ENCODE peak calls at places on chromosomes 3 and 15, in nine cellular contexts. One of them, this sample, is unnamed.

GRCh38 chr15:85142324-85142723 is 160.7 kb downstream of the PDE8A start:
- DNase-seq in activated CD4-positive, alpha-beta T cell treated with anti-CD3 and anti-CD28 coated beads, Interleukin-2, amount 50 U/mL, for 48 hours: no peak
- DNase-seq in stomach: no peak
- DNase-seq in naive thymus-derived CD4-positive, alpha-beta T cell: no peak
- DNase-seq in breast epithelium: no peak
- DNase-seq in germinal center: no peak
- DNase-seq in mesendoderm: no peak
- DNase-seq in cerebellar cortex: no peak
- DNase-seq in AG20443: no peak
- DNase-seq in this sample: no peak

GRCh38 chr3:45817788-45818523 is 21.6 kb upstream of the SLC6A20 start:
- DNase-seq in activated CD4-positive, alpha-beta T cell treated with anti-CD3 and anti-CD28 coated beads, Interleukin-2, amount 50 U/mL, for 48 hours: no peak
- DNase-seq in stomach: peak; percentile 57
- DNase-seq in naive thymus-derived CD4-positive, alpha-beta T cell: no peak
- DNase-seq in breast epithelium: no peak
- DNase-seq in germinal center: no peak
- DNase-seq in mesendoderm: no peak
- DNase-seq in cerebellar cortex: no peak
- DNase-seq in AG20443: peak; percentile 76
- DNase-seq in this sample: no peak

GRCh38 chr15:96321422-96322391 is 8.8 kb upstream of the NR2F2 start:
- DNase-seq in activated CD4-positive, alpha-beta T cell treated with anti-CD3 and anti-CD28 coated beads, Interleukin-2, amount 50 U/mL, for 48 hours: no peak
- DNase-seq in stomach: peak; percentile 54
- DNase-seq in naive thymus-derived CD4-positive, alpha-beta T cell: no peak
- DNase-seq in breast epithelium: no peak
- DNase-seq in germinal center: no peak
- DNase-seq in mesendoderm: peak; percentile 21
- DNase-seq in cerebellar cortex: no peak
- DNase-seq in AG20443: peak; percentile 57
- DNase-seq in this sample: no peak

GRCh38 chr15:84669726-84670125 is 11.7 kb upstream of the NMB start:
- DNase-seq in activated CD4-positive, alpha-beta T cell treated with anti-CD3 and anti-CD28 coated beads, Interleukin-2, amount 50 U/mL, for 48 hours: peak; percentile 67
- DNase-seq in stomach: no peak
- DNase-seq in naive thymus-derived CD4-positive, alpha-beta T cell: no peak
- DNase-seq in breast epithelium: no peak
- DNase-seq in germinal center: no peak
- DNase-seq in mesendoderm: no peak
- DNase-seq in cerebellar cortex: no peak
- DNase-seq in AG20443: peak; percentile 77
- DNase-seq in this sample: no peak

GRCh38 chr3:77906102-77906709 is 866.3 kb downstream of the ROBO2 start:
- DNase-seq in activated CD4-positive, alpha-beta T cell treated with anti-CD3 and anti-CD28 coated beads, Interleukin-2, amount 50 U/mL, for 48 hours: no peak
- DNase-seq in stomach: no peak
- DNase-seq in naive thymus-derived CD4-positive, alpha-beta T cell: no peak
- DNase-seq in breast epithelium: no peak
- DNase-seq in germinal center: no peak
- DNase-seq in mesendoderm: no peak
- DNase-seq in cerebellar cortex: no peak
- DNase-seq in AG20443: no peak
- DNase-seq in this sample: no peak

GRCh38 chr3:24145981-24146822 is 201.1 kb downstream of the NR1D2 start:
- DNase-seq in activated CD4-positive, alpha-beta T cell treated with anti-CD3 and anti-CD28 coated beads, Interleukin-2, amount 50 U/mL, for 48 hours: no peak
- DNase-seq in stomach: no peak
- DNase-seq in naive thymus-derived CD4-positive, alpha-beta T cell: no peak
- DNase-seq in breast epithelium: no peak
- DNase-seq in germinal center: no peak
- DNase-seq in mesendoderm: peak; percentile 64
- DNase-seq in cerebellar cortex: no peak
- DNase-seq in AG20443: peak; percentile 83
- DNase-seq in this sample: no peak

GRCh38 chr15:101148881-101149664 is 102.8 kb downstream of the CHSY1 start:
- DNase-seq in activated CD4-positive, alpha-beta T cell treated with anti-CD3 and anti-CD28 coated beads, Interleukin-2, amount 50 U/mL, for 48 hours: no peak
- DNase-seq in stomach: no peak
- DNase-seq in naive thymus-derived CD4-positive, alpha-beta T cell: no peak
- DNase-seq in breast epithelium: peak; percentile 15
- DNase-seq in germinal center: no peak
- DNase-seq in mesendoderm: peak; percentile 87
- DNase-seq in cerebellar cortex: no peak
- DNase-seq in AG20443: no peak
- DNase-seq in this sample: no peak

GRCh38 chr3:14425574-14426304 is 23.3 kb downstream of the SLC6A6 start:
- DNase-seq in activated CD4-positive, alpha-beta T cell treated with anti-CD3 and anti-CD28 coated beads, Interleukin-2, amount 50 U/mL, for 48 hours: peak; percentile 61
- DNase-seq in stomach: peak; percentile 66
- DNase-seq in naive thymus-derived CD4-positive, alpha-beta T cell: peak; percentile 16
- DNase-seq in breast epithelium: no peak
- DNase-seq in germinal center: peak; percentile 74
- DNase-seq in mesendoderm: no peak
- DNase-seq in cerebellar cortex: no peak
- DNase-seq in AG20443: no peak
- DNase-seq in this sample: no peak

GRCh38 chr3:35505181-35505580 is 134.1 kb upstream of the ARPP21 start:
- DNase-seq in activated CD4-positive, alpha-beta T cell treated with anti-CD3 and anti-CD28 coated beads, Interleukin-2, amount 50 U/mL, for 48 hours: no peak
- DNase-seq in stomach: peak; percentile 26
- DNase-seq in naive thymus-derived CD4-positive, alpha-beta T cell: no peak
- DNase-seq in breast epithelium: no peak
- DNase-seq in germinal center: no peak
- DNase-seq in mesendoderm: peak; percentile 98
- DNase-seq in cerebellar cortex: no peak
- DNase-seq in AG20443: no peak
- DNase-seq in this sample: no peak

GRCh38 chr3:30393079-30393478 is 213.3 kb upstream of the TGFBR2 start:
- DNase-seq in activated CD4-positive, alpha-beta T cell treated with anti-CD3 and anti-CD28 coated beads, Interleukin-2, amount 50 U/mL, for 48 hours: no peak
- DNase-seq in stomach: peak; percentile 41
- DNase-seq in naive thymus-derived CD4-positive, alpha-beta T cell: no peak
- DNase-seq in breast epithelium: no peak
- DNase-seq in germinal center: no peak
- DNase-seq in mesendoderm: no peak
- DNase-seq in cerebellar cortex: no peak
- DNase-seq in AG20443: no peak
- DNase-seq in this sample: no peak

GRCh38 chr15:24039683-24040082 is 352.6 kb upstream of the NDN start:
- DNase-seq in activated CD4-positive, alpha-beta T cell treated with anti-CD3 and anti-CD28 coated beads, Interleukin-2, amount 50 U/mL, for 48 hours: no peak
- DNase-seq in stomach: no peak
- DNase-seq in naive thymus-derived CD4-positive, alpha-beta T cell: no peak
- DNase-seq in breast epithelium: no peak
- DNase-seq in germinal center: no peak
- DNase-seq in mesendoderm: peak; percentile 31
- DNase-seq in cerebellar cortex: no peak
- DNase-seq in AG20443: no peak
- DNase-seq in this sample: no peak

GRCh38 chr3:113249111-113249510 is 37.8 kb downstream of the BOC start:
- DNase-seq in activated CD4-positive, alpha-beta T cell treated with anti-CD3 and anti-CD28 coated beads, Interleukin-2, amount 50 U/mL, for 48 hours: no peak
- DNase-seq in stomach: no peak
- DNase-seq in naive thymus-derived CD4-positive, alpha-beta T cell: no peak
- DNase-seq in breast epithelium: no peak
- DNase-seq in germinal center: no peak
- DNase-seq in mesendoderm: no peak
- DNase-seq in cerebellar cortex: peak; percentile 51
- DNase-seq in AG20443: peak; percentile 89
- DNase-seq in this sample: no peak

This sample was measured in COR-L47.